ENCODE peak calls at places on chromosomes 11 and 22, in eight cellular contexts. Q, Z, X, I, M, W, A and R are unnamed samples.

GRCh38 chr11:128663824-128664223 is 30.0 kb upstream of the FLI1 start:
- DNase-seq in Q (no peak), X (no peak), I (no peak), A (no peak), M (no peak), Z (no peak), W (no peak), R (no peak)

GRCh38 chr11:121415861-121416260 is 36.3 kb upstream of the SORL1 start:
- DNase-seq in M (no peak), A (peak), I (no peak), W (no peak), Q (no peak), Z (no peak), X (peak), R (no peak)

GRCh38 chr11:120511116-120511803 is at the start of gene GRIK4:
- DNase-seq in W (peak), I (peak), X (peak), Z (peak), Q (no peak), A (peak), M (peak), R (peak)

GRCh38 chr11:126139541-126140091 is 71.8 kb downstream of the RPUSD4 start:
- DNase-seq in M (no peak), W (no peak), X (peak), Q (no peak), A (no peak), I (no peak), Z (no peak), R (no peak)

GRCh38 chr11:62539238-62539925 is 7.2 kb downstream of the AHNAK start:
- DNase-seq in A (peak), M (no peak), Q (peak), X (peak), I (peak), Z (peak), W (no peak), R (no peak)

GRCh38 chr11:70881948-70882715 is 370.2 kb downstream of the SHANK2 start:
- DNase-seq in W (no peak), M (peak), I (no peak), X (no peak), A (no peak), Q (no peak), Z (no peak), R (no peak)

GRCh38 chr11:8329336-8329735 is 65.7 kb upstream of the LMO1 start:
- DNase-seq in Z (no peak), W (no peak), Q (no peak), M (no peak), I (no peak), A (no peak), X (no peak), R (no peak)

GRCh38 chr22:31350410-31350863 is 4.3 kb upstream of the PATZ1 start:
- DNase-seq in M (peak), X (peak), A (no peak), I (no peak), Z (no peak), Q (no peak), W (no peak), R (no peak)

GRCh38 chr11:121416909-121417567 is 35.1 kb upstream of the SORL1 start:
- DNase-seq in W (peak), I (peak), A (peak), Z (peak), Q (peak), X (peak), M (peak), R (no peak)

GRCh38 chr11:126459691-126460404 is 104.4 kb downstream of the ST3GAL4 start:
- DNase-seq in X (peak), W (no peak), Q (peak), I (no peak), A (no peak), Z (no peak), M (peak), R (no peak)

GRCh38 chr11:126195119-126195518 is 16.3 kb downstream of the RPUSD4 start:
- DNase-seq in M (no peak), A (no peak), X (no peak), W (no peak), Q (no peak), Z (no peak), I (no peak), R (no peak)

GRCh38 chr11:73326929-73327811 is 19.1 kb downstream of the ARHGEF17 start:
- DNase-seq in I (no peak), A (no peak), Q (peak), M (no peak), Z (no peak), X (peak), W (no peak), R (no peak)

GRCh38 chr11:33942954-33943353 is 51.1 kb upstream of the LMO2 start:
- DNase-seq in Q (peak), I (no peak), A (peak), M (no peak), Z (no peak), W (peak), X (peak), R (no peak)

GRCh38 chr22:33874206-33874605 is 46.1 kb downstream of the LARGE1 start:
- DNase-seq in Z (no peak), Q (no peak), W (no peak), M (no peak), I (no peak), X (no peak), A (no peak), R (no peak)

GRCh38 chr11:121696947-121697346 is 244.2 kb upstream of the SORL1-AS1 start:
- DNase-seq in X (no peak), Z (no peak), I (no peak), M (no peak), W (no peak), Q (no peak), A (no peak), R (no peak)

GRCh38 chr11:19441752-19442553 is 201.2 kb upstream of the E2F8 start:
- DNase-seq in W (peak), A (peak), X (peak), Z (no peak), M (no peak), Q (peak), I (no peak), R (no peak)

GRCh38 chr22:45170001-45170466 is 6.3 kb downstream of the NUP50 start:
- DNase-seq in Q (no peak), W (no peak), A (no peak), Z (no peak), M (no peak), X (peak), I (no peak), R (no peak)

GRCh38 chr22:17402304-17402703 is 33.0 kb downstream of the CECR2 start:
- DNase-seq in Q (no peak), M (no peak), I (no peak), W (no peak), X (no peak), Z (no peak), A (no peak), R (no peak)

GRCh38 chr11:44654596-44654995 is 72.2 kb upstream of the TSPAN18 start:
- DNase-seq in Z (no peak), A (no peak), M (no peak), I (no peak), W (no peak), Q (no peak), X (no peak), R (no peak)

GRCh38 chr11:130872961-130873360 is 43.3 kb downstream of the SNX19 start:
- DNase-seq in W (no peak), I (no peak), M (no peak), Q (no peak), A (peak), X (peak), Z (no peak), R (no peak)

GRCh38 chr22:38086001-38086845 is 2.2 kb upstream of the SLC16A8 start:
- DNase-seq in Q (no peak), M (peak), Z (no peak), I (no peak), X (no peak), W (no peak), A (no peak), R (no peak)

GRCh38 chr22:23242473-23243001 is 62.2 kb downstream of the BCR start:
- DNase-seq in M (no peak), Z (no peak), Q (no peak), X (no peak), I (no peak), A (no peak), W (no peak), R (no peak)

GRCh38 chr22:23239429-23239828 is 59.1 kb downstream of the BCR start:
- DNase-seq in X (no peak), Z (no peak), I (no peak), M (no peak), W (no peak), A (no peak), Q (no peak), R (no peak)

GRCh38 chr22:23238707-23239106 is 58.4 kb downstream of the BCR start:
- DNase-seq in M (no peak), X (no peak), Q (no peak), A (no peak), I (no peak), Z (no peak), W (no peak), R (no peak)

GRCh38 chr22:23241562-23242472 is 61.5 kb downstream of the BCR start:
- DNase-seq in M (no peak), Z (no peak), W (no peak), X (no peak), I (no peak), A (no peak), Q (no peak), R (no peak)

GRCh38 chr22:23240639-23241389 is 60.5 kb downstream of the BCR start:
- DNase-seq in A (no peak), I (no peak), W (no peak), Z (no peak), Q (no peak), M (no peak), X (no peak), R (no peak)
- TF ChIP-seq CTCF in A (no peak), I (no peak), W (no peak), Z (no peak), Q (peak), M (no peak), X (peak), R (no peak)

GRCh38 chr11:17350455-17351170 is 987 bp upstream of the NCR3LG1 start:
- DNase-seq in M (no peak), I (no peak), X (no peak), A (no peak), Q (no peak), W (no peak), Z (no peak), R (no peak)

GRCh38 chr11:17352925-17353227 is 1.3 kb downstream of the NCR3LG1 start:
- DNase-seq in A (no peak), Z (no peak), W (no peak), X (peak), I (peak), Q (no peak), M (peak), R (peak)

GRCh38 chr11:17351510-17352176 is at the start of gene NCR3LG1:
- DNase-seq in I (peak), X (peak), W (peak), A (no peak), Z (peak), M (peak), Q (no peak), R (peak)

GRCh38 chr11:17353228-17354021 is 1.8 kb downstream of the NCR3LG1 start:
- DNase-seq in Q (no peak), A (peak), M (peak), X (peak), Z (no peak), I (peak), W (peak), R (peak)

DNA sequence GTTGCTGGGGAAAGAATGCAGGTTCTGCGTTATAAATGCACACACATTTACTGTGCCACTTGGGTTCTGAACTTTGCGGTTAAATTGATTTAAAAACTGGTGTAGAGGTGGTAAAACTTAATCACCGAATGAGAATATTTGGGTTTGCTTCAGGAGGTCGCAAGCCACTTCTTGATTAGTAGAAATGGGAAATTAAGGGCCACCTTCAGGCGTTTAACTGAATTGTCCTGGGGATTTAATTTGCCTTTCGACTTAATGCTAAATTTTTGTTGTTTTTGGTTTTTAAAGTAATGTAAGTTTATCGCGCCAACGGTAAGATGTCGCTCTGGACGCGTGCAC is 460 bp upstream of the NCR3LG1 start:
- DNase-seq in X (no peak), Z (no peak), A (no peak), M (no peak), W (no peak), Q (no peak), I (no peak), R (no peak)
- TF ChIP-seq CTCF in X (peak), Z (peak), A (peak), M (no peak), W (no peak), Q (peak), I (peak), R (no peak)

GRCh38 chr11:90373971-90374370 is 151.1 kb upstream of the CHORDC1 start:
- DNase-seq in I (no peak), W (no peak), Z (no peak), X (no peak), Q (no peak), M (no peak), A (no peak), R (no peak)
- TF ChIP-seq CTCF in I (no peak), W (no peak), Z (no peak), X (no peak), Q (no peak), M (no peak), A (no peak), R (no peak)

GRCh38 chr11:115642660-115643059 is 138.4 kb upstream of the CADM1 start:
- DNase-seq in Z (no peak), W (no peak), I (no peak), X (no peak), Q (no peak), A (no peak), M (no peak), R (no peak)
- TF ChIP-seq CTCF in Z (no peak), W (no peak), I (no peak), X (no peak), Q (no peak), A (no peak), M (no peak), R (no peak)